ENCODE peak calls at places on chromosomes 16 and 17, in nine cellular contexts. B is left colon; W is T-helper 9 cell; K is neural crest cell; T is Daoy; H is neural progenitor cell; C is SHP77; Y is stimulated activated CD4-positive, alpha-beta T cell treated with anti-CD3 and anti-CD28 coated beads, TNF-alpha, amount 100 ng/mL, for 48 hours; J is NCI-H2029. N is an unnamed sample.

GRCh38 chr16:11090947-11091785 is 146.8 kb downstream of the CLEC16A start:
- DNase-seq in B (no peak), W (no peak), K (no peak), T (no peak), H (no peak), C (no peak), Y (peak), J (no peak), N (no peak)

GRCh38 chr16:8505327-8505991 is 84.9 kb downstream of the TMEM114 start:
- DNase-seq in B (no peak), W (no peak), K (no peak), T (no peak), H (peak), C (no peak), Y (no peak), J (peak), N (no peak)

GRCh38 chr16:70586731-70587130 is 59.6 kb upstream of the IL34 start:
- DNase-seq in B (no peak), W (no peak), K (no peak), T (no peak), H (no peak), C (no peak), Y (no peak), J (no peak), N (no peak)

GRCh38 chr16:55542459-55543082 is 23.9 kb upstream of the CAPNS2 start:
- DNase-seq in B (no peak), W (no peak), K (no peak), T (peak), H (no peak), C (no peak), Y (no peak), J (no peak), N (no peak)

GRCh38 chr17:72432143-72432604 is 311.4 kb downstream of the SOX9 start:
- DNase-seq in B (peak), W (no peak), K (no peak), T (peak), H (no peak), C (no peak), Y (no peak), J (no peak), N (peak)

GRCh38 chr17:79400989-79401703 is 209.7 kb downstream of the RBFOX3 start:
- DNase-seq in B (peak), W (peak), K (peak), T (peak), H (peak), C (peak), Y (peak), J (peak), N (peak)

GRCh38 chr16:89063768-89064320 is 29.8 kb upstream of the ACSF3 start:
- DNase-seq in B (no peak), W (no peak), K (no peak), T (no peak), H (no peak), C (no peak), Y (no peak), J (no peak), N (no peak)

GRCh38 chr17:969767-970387 is 9.7 kb downstream of the NXN start:
- DNase-seq in B (no peak), W (no peak), K (no peak), T (no peak), H (peak), C (no peak), Y (no peak), J (no peak), N (peak)

GRCh38 chr17:77306790-77307478 is 166.2 kb downstream of the SEC14L1 start:
- DNase-seq in B (no peak), W (no peak), K (no peak), T (no peak), H (no peak), C (no peak), Y (no peak), J (no peak), N (no peak)

GRCh38 chr17:59266748-59267147 is 46.4 kb downstream of the GDPD1 start:
- DNase-seq in B (no peak), W (no peak), K (no peak), T (no peak), H (no peak), C (no peak), Y (no peak), J (no peak), N (no peak)

GRCh38 chr16:87552772-87553171 is 49.5 kb upstream of the JPH3 start:
- DNase-seq in B (no peak), W (no peak), K (no peak), T (peak), H (no peak), C (no peak), Y (no peak), J (no peak), N (no peak)